ENCODE peak calls at places on chromosomes 1 and 21, in four cellular contexts. T is substantia nigra, J is brain microvascular endothelial cell, P is GM19239. C is an unnamed sample.

GRCh38 chr1:29879217-29879616 is 642.9 kb downstream of the PTPRU start:
- DNase-seq in T (no peak), J (no peak), P (no peak), C (no peak)

GRCh38 chr1:223479261-223479660 is 86.0 kb downstream of the CCDC185 start:
- DNase-seq in T (no peak), J (no peak), P (no peak), C (no peak)

GRCh38 chr1:164296172-164296571 is 262.8 kb upstream of the PBX1 start:
- DNase-seq in T (no peak), J (no peak), P (no peak), C (no peak)

GRCh38 chr1:101506541-101507164 is 269.8 kb downstream of the S1PR1 start:
- DNase-seq in T (no peak), J (peak), P (peak), C (peak)

GRCh38 chr1:227905573-227906487 is 41.9 kb downstream of the WNT9A start:
- DNase-seq in T (no peak), J (no peak), P (no peak), C (no peak)

GRCh38 chr21:46527801-46528200 is 69.1 kb downstream of the DIP2A start:
- DNase-seq in T (no peak), J (no peak), P (no peak), C (no peak)

GRCh38 chr1:1943834-1944570 is 24.9 kb upstream of the TMEM52 start:
- DNase-seq in T (peak), J (peak), P (peak), C (peak)

GRCh38 chr21:46116846-46117585 is 19.1 kb downstream of the COL6A2 start:
- DNase-seq in T (no peak), J (no peak), P (no peak), C (peak)

GRCh38 chr1:173205146-173206051 is 1.7 kb downstream of the TNFSF4 start:
- DNase-seq in T (no peak), J (peak), P (no peak), C (no peak)

GRCh38 chr1:75539230-75540116 is 71.4 kb downstream of the SLC44A5 start:
- DNase-seq in T (no peak), J (no peak), P (no peak), C (no peak)

GRCh38 chr1:3911521-3911845 is 11.4 kb upstream of the C1orf174 start:
- DNase-seq in T (no peak), J (no peak), P (no peak), C (no peak)

GRCh38 chr1:185546029-185546428 is 188.2 kb upstream of the HMCN1 start:
- DNase-seq in T (no peak), J (no peak), P (no peak), C (no peak)

GRCh38 chr1:4787551-4787950 is 133.1 kb downstream of the AJAP1 start:
- DNase-seq in T (no peak), J (no peak), P (no peak), C (no peak)

GRCh38 chr1:31657972-31658510 is 13.4 kb upstream of the PEF1 start:
- DNase-seq in T (no peak), J (no peak), P (no peak), C (no peak)

GRCh38 chr1:157691285-157691920 is 9.2 kb downstream of the FCRL3 start:
- DNase-seq in T (no peak), J (peak), P (peak), C (peak)

GRCh38 chr1:28516518-28516956 is 10.7 kb downstream of the RCC1 start:
- DNase-seq in T (no peak), J (no peak), P (no peak), C (no peak)

GRCh38 chr1:192527950-192528349 is 47.6 kb upstream of the RGS1 start:
- DNase-seq in T (no peak), J (no peak), P (no peak), C (no peak)

GRCh38 chr1:23478896-23479790 is 4.8 kb downstream of the ASAP3 start:
- DNase-seq in T (peak), J (peak), P (no peak), C (peak)

GRCh38 chr1:150410582-150411101 is 46.7 kb downstream of the RPRD2 start:
- DNase-seq in T (no peak), J (peak), P (no peak), C (no peak)

GRCh38 chr1:180954766-180955165 is 42.1 kb downstream of the KIAA1614 start:
- DNase-seq in T (no peak), J (no peak), P (no peak), C (no peak)